ENCODE peak calls at places on chromosomes 7 and 10, in eight cellular contexts. One of them, this sample, is unnamed.

GRCh38 chr10:79260803-79261740 is 86.2 kb upstream of the PPIF start:
- DNase-seq in WTC11: peak; percentile 38
- DNase-seq in GM10248: no peak
- DNase-seq in retinal pigment epithelial cell: no peak
- DNase-seq in lower lobe of right lung: no peak
- DNase-seq in neural crest cell: no peak
- DNase-seq in GM20000: no peak
- DNase-seq in cardiac muscle cell: peak; percentile 50
- DNase-seq in this sample: no peak

GRCh38 chr10:52436664-52437063 is 122.6 kb downstream of the DKK1 start:
- DNase-seq in WTC11: no peak
- DNase-seq in GM10248: no peak
- DNase-seq in retinal pigment epithelial cell: no peak
- DNase-seq in lower lobe of right lung: no peak
- DNase-seq in neural crest cell: no peak
- DNase-seq in GM20000: no peak
- DNase-seq in cardiac muscle cell: no peak
- DNase-seq in this sample: peak; percentile 56

GRCh38 chr7:2517004-2517403 is 2.6 kb upstream of the LFNG start:
- DNase-seq in WTC11: no peak
- DNase-seq in GM10248: no peak
- DNase-seq in retinal pigment epithelial cell: no peak
- DNase-seq in lower lobe of right lung: no peak
- DNase-seq in neural crest cell: no peak
- DNase-seq in GM20000: no peak
- DNase-seq in cardiac muscle cell: peak; percentile 85
- DNase-seq in this sample: peak; percentile 65

GRCh38 chr10:50861370-50861769 is 24.1 kb downstream of the A1CF start:
- DNase-seq in WTC11: no peak
- DNase-seq in GM10248: no peak
- DNase-seq in retinal pigment epithelial cell: no peak
- DNase-seq in lower lobe of right lung: no peak
- DNase-seq in neural crest cell: no peak
- DNase-seq in GM20000: no peak
- DNase-seq in cardiac muscle cell: no peak
- DNase-seq in this sample: no peak

GRCh38 chr7:76338298-76339084 is 20.3 kb downstream of the YWHAG start:
- DNase-seq in WTC11: no peak
- DNase-seq in GM10248: no peak
- DNase-seq in retinal pigment epithelial cell: peak; percentile 38
- DNase-seq in lower lobe of right lung: no peak
- DNase-seq in neural crest cell: no peak
- DNase-seq in GM20000: no peak
- DNase-seq in cardiac muscle cell: no peak
- DNase-seq in this sample: no peak

GRCh38 chr10:176677-177076 is 41.4 kb downstream of the ZMYND11 start:
- DNase-seq in WTC11: no peak
- DNase-seq in GM10248: no peak
- DNase-seq in retinal pigment epithelial cell: no peak
- DNase-seq in lower lobe of right lung: no peak
- DNase-seq in neural crest cell: no peak
- DNase-seq in GM20000: no peak
- DNase-seq in cardiac muscle cell: no peak
- DNase-seq in this sample: no peak

GRCh38 chr10:21517983-21518628 is 7.4 kb downstream of the SKIDA1 start:
- DNase-seq in WTC11: no peak
- DNase-seq in GM10248: no peak
- DNase-seq in retinal pigment epithelial cell: no peak
- DNase-seq in lower lobe of right lung: no peak
- DNase-seq in neural crest cell: no peak
- DNase-seq in GM20000: peak; percentile 28
- DNase-seq in cardiac muscle cell: no peak
- DNase-seq in this sample: no peak

GRCh38 chr10:64738462-64738861 is 1217.3 kb downstream of the REEP3 start:
- DNase-seq in WTC11: no peak
- DNase-seq in GM10248: no peak
- DNase-seq in retinal pigment epithelial cell: no peak
- DNase-seq in lower lobe of right lung: no peak
- DNase-seq in neural crest cell: no peak
- DNase-seq in GM20000: no peak
- DNase-seq in cardiac muscle cell: no peak
- DNase-seq in this sample: no peak

GRCh38 chr7:52616552-52616951 is 418.9 kb upstream of the POM121L12 start:
- DNase-seq in WTC11: no peak
- DNase-seq in GM10248: no peak
- DNase-seq in retinal pigment epithelial cell: no peak
- DNase-seq in lower lobe of right lung: no peak
- DNase-seq in neural crest cell: no peak
- DNase-seq in GM20000: no peak
- DNase-seq in cardiac muscle cell: no peak
- DNase-seq in this sample: no peak

GRCh38 chr10:101529720-101530553 is 58.1 kb downstream of the POLL start:
- DNase-seq in WTC11: no peak
- DNase-seq in GM10248: no peak
- DNase-seq in retinal pigment epithelial cell: no peak
- DNase-seq in lower lobe of right lung: no peak
- DNase-seq in neural crest cell: no peak
- DNase-seq in GM20000: no peak
- DNase-seq in cardiac muscle cell: no peak
- DNase-seq in this sample: no peak

GRCh38 chr10:101525848-101526247 is 62.2 kb downstream of the POLL start:
- DNase-seq in WTC11: no peak
- DNase-seq in GM10248: no peak
- DNase-seq in retinal pigment epithelial cell: no peak
- DNase-seq in lower lobe of right lung: no peak
- DNase-seq in neural crest cell: no peak
- DNase-seq in GM20000: no peak
- DNase-seq in cardiac muscle cell: no peak
- DNase-seq in this sample: no peak

DNA sequence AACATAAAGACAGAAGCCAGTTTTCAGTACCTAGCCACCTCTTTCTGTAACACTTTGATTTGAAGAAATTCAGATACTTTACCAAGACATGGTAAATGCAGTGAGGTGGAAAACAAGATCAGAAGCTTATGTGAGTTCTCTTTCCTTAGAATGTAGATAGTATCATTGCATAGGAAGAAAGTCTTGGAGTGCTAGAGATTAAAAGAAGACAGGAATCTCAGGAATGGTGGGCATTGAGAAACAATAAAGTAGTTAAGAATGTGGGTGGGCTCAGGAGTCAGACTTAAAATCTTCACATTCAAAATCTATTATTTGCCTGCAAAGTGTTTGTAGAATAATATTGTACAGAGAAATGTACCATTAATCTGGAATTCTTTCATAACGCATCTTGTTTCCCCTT is 58.9 kb downstream of the POLL start:
- DNase-seq in WTC11: no peak
- DNase-seq in GM10248: no peak
- DNase-seq in retinal pigment epithelial cell: peak; percentile 45
- DNase-seq in lower lobe of right lung: no peak
- DNase-seq in neural crest cell: no peak
- DNase-seq in GM20000: no peak
- DNase-seq in cardiac muscle cell: peak; percentile 6
- DNase-seq in this sample: no peak
- TF ChIP-seq CTCF in WTC11: no peak
- TF ChIP-seq CTCF in GM10248: no peak
- TF ChIP-seq CTCF in retinal pigment epithelial cell: no peak
- TF ChIP-seq CTCF in lower lobe of right lung: no peak
- TF ChIP-seq CTCF in neural crest cell: no peak
- TF ChIP-seq CTCF in GM20000: no peak
- TF ChIP-seq CTCF in cardiac muscle cell: no peak
- TF ChIP-seq CTCF in this sample: no peak

GRCh38 chr7:69395072-69395714 is 203.1 kb upstream of the AUTS2 start:
- DNase-seq in WTC11: no peak
- DNase-seq in GM10248: no peak
- DNase-seq in retinal pigment epithelial cell: peak; percentile 52
- DNase-seq in lower lobe of right lung: no peak
- DNase-seq in neural crest cell: no peak
- DNase-seq in GM20000: no peak
- DNase-seq in cardiac muscle cell: peak; percentile 94
- DNase-seq in this sample: no peak
- TF ChIP-seq CTCF in WTC11: no peak
- TF ChIP-seq CTCF in GM10248: no peak
- TF ChIP-seq CTCF in retinal pigment epithelial cell: no peak
- TF ChIP-seq CTCF in lower lobe of right lung: no peak
- TF ChIP-seq CTCF in neural crest cell: no peak
- TF ChIP-seq CTCF in GM20000: no peak
- TF ChIP-seq CTCF in cardiac muscle cell: no peak
- TF ChIP-seq CTCF in this sample: no peak

GRCh38 chr7:73696372-73696771 is 13.0 kb downstream of the BUD23 start:
- DNase-seq in WTC11: no peak
- DNase-seq in GM10248: no peak
- DNase-seq in retinal pigment epithelial cell: no peak
- DNase-seq in lower lobe of right lung: no peak
- DNase-seq in neural crest cell: no peak
- DNase-seq in GM20000: no peak
- DNase-seq in cardiac muscle cell: no peak
- DNase-seq in this sample: no peak
- TF ChIP-seq CTCF in WTC11: no peak
- TF ChIP-seq CTCF in GM10248: no peak
- TF ChIP-seq CTCF in retinal pigment epithelial cell: no peak
- TF ChIP-seq CTCF in lower lobe of right lung: no peak
- TF ChIP-seq CTCF in neural crest cell: no peak
- TF ChIP-seq CTCF in GM20000: no peak
- TF ChIP-seq CTCF in cardiac muscle cell: no peak
- TF ChIP-seq CTCF in this sample: no peak

GRCh38 chr10:101482568-101482967 is 105.5 kb downstream of the POLL start:
- DNase-seq in WTC11: no peak
- DNase-seq in GM10248: no peak
- DNase-seq in retinal pigment epithelial cell: no peak
- DNase-seq in lower lobe of right lung: no peak
- DNase-seq in neural crest cell: no peak
- DNase-seq in GM20000: no peak
- DNase-seq in cardiac muscle cell: no peak
- DNase-seq in this sample: no peak
- TF ChIP-seq CTCF in WTC11: no peak
- TF ChIP-seq CTCF in GM10248: no peak
- TF ChIP-seq CTCF in retinal pigment epithelial cell: no peak
- TF ChIP-seq CTCF in lower lobe of right lung: no peak
- TF ChIP-seq CTCF in neural crest cell: no peak
- TF ChIP-seq CTCF in GM20000: no peak
- TF ChIP-seq CTCF in cardiac muscle cell: no peak
- TF ChIP-seq CTCF in this sample: no peak

GRCh38 chr10:123375738-123376137 is 221.5 kb downstream of the BUB3 start:
- DNase-seq in WTC11: no peak
- DNase-seq in GM10248: no peak
- DNase-seq in retinal pigment epithelial cell: no peak
- DNase-seq in lower lobe of right lung: no peak
- DNase-seq in neural crest cell: no peak
- DNase-seq in GM20000: no peak
- DNase-seq in cardiac muscle cell: no peak
- DNase-seq in this sample: no peak
- TF ChIP-seq CTCF in WTC11: no peak
- TF ChIP-seq CTCF in GM10248: no peak
- TF ChIP-seq CTCF in retinal pigment epithelial cell: no peak
- TF ChIP-seq CTCF in lower lobe of right lung: no peak
- TF ChIP-seq CTCF in neural crest cell: no peak
- TF ChIP-seq CTCF in GM20000: no peak
- TF ChIP-seq CTCF in cardiac muscle cell: no peak
- TF ChIP-seq CTCF in this sample: no peak

GRCh38 chr7:5426226-5426475 is 2.5 kb upstream of the TNRC18 start:
- DNase-seq in WTC11: no peak
- DNase-seq in GM10248: no peak
- DNase-seq in retinal pigment epithelial cell: no peak
- DNase-seq in lower lobe of right lung: no peak
- DNase-seq in neural crest cell: no peak
- DNase-seq in GM20000: no peak
- DNase-seq in cardiac muscle cell: no peak
- DNase-seq in this sample: no peak

GRCh38 chr7:5423844-5424688 is 432 bp upstream of the TNRC18 start:
- DNase-seq in WTC11: peak; percentile 94
- DNase-seq in GM10248: peak; percentile 78
- DNase-seq in retinal pigment epithelial cell: peak; percentile 95
- DNase-seq in lower lobe of right lung: peak; percentile 95
- DNase-seq in neural crest cell: peak; percentile 88
- DNase-seq in GM20000: peak; percentile 91
- DNase-seq in cardiac muscle cell: peak; percentile 100
- DNase-seq in this sample: peak; percentile 99

GRCh38 chr7:5423272-5423843 is at the start of gene TNRC18:
- DNase-seq in WTC11: peak; percentile 63
- DNase-seq in GM10248: no peak
- DNase-seq in retinal pigment epithelial cell: no peak
- DNase-seq in lower lobe of right lung: peak; percentile 62
- DNase-seq in neural crest cell: peak; percentile 55
- DNase-seq in GM20000: peak; percentile 68
- DNase-seq in cardiac muscle cell: no peak
- DNase-seq in this sample: no peak

GRCh38 chr7:5425507-5426225 is 2.0 kb upstream of the TNRC18 start:
- DNase-seq in WTC11: peak; percentile 59
- DNase-seq in GM10248: no peak
- DNase-seq in retinal pigment epithelial cell: no peak
- DNase-seq in lower lobe of right lung: peak; percentile 86
- DNase-seq in neural crest cell: peak; percentile 61
- DNase-seq in GM20000: peak; percentile 49
- DNase-seq in cardiac muscle cell: peak; percentile 91
- DNase-seq in this sample: no peak

GRCh38 chr7:5424689-5425506 is 1.3 kb upstream of the TNRC18 start:
- DNase-seq in WTC11: no peak
- DNase-seq in GM10248: no peak
- DNase-seq in retinal pigment epithelial cell: no peak
- DNase-seq in lower lobe of right lung: peak; percentile 72
- DNase-seq in neural crest cell: peak; percentile 30
- DNase-seq in GM20000: peak; percentile 44
- DNase-seq in cardiac muscle cell: peak; percentile 70
- DNase-seq in this sample: no peak
- TF ChIP-seq CTCF in WTC11: no peak
- TF ChIP-seq CTCF in GM10248: no peak
- TF ChIP-seq CTCF in retinal pigment epithelial cell: no peak
- TF ChIP-seq CTCF in lower lobe of right lung: no peak
- TF ChIP-seq CTCF in neural crest cell: peak; percentile 16
- TF ChIP-seq CTCF in GM20000: no peak
- TF ChIP-seq CTCF in cardiac muscle cell: no peak
- TF ChIP-seq CTCF in this sample: no peak

GRCh38 chr7:5501465-5501864 is 77.8 kb upstream of the TNRC18 start:
- DNase-seq in WTC11: no peak
- DNase-seq in GM10248: no peak
- DNase-seq in retinal pigment epithelial cell: no peak
- DNase-seq in lower lobe of right lung: no peak
- DNase-seq in neural crest cell: no peak
- DNase-seq in GM20000: no peak
- DNase-seq in cardiac muscle cell: no peak
- DNase-seq in this sample: no peak
- TF ChIP-seq CTCF in WTC11: no peak
- TF ChIP-seq CTCF in GM10248: no peak
- TF ChIP-seq CTCF in retinal pigment epithelial cell: no peak
- TF ChIP-seq CTCF in lower lobe of right lung: no peak
- TF ChIP-seq CTCF in neural crest cell: no peak
- TF ChIP-seq CTCF in GM20000: no peak
- TF ChIP-seq CTCF in cardiac muscle cell: no peak
- TF ChIP-seq CTCF in this sample: no peak

GRCh38 chr10:125212150-125212809 is 51.9 kb upstream of the CTBP2 start:
- DNase-seq in WTC11: no peak
- DNase-seq in GM10248: no peak
- DNase-seq in retinal pigment epithelial cell: no peak
- DNase-seq in lower lobe of right lung: no peak
- DNase-seq in neural crest cell: no peak
- DNase-seq in GM20000: no peak
- DNase-seq in cardiac muscle cell: no peak
- DNase-seq in this sample: no peak
- TF ChIP-seq CTCF in WTC11: no peak
- TF ChIP-seq CTCF in GM10248: no peak
- TF ChIP-seq CTCF in retinal pigment epithelial cell: no peak
- TF ChIP-seq CTCF in lower lobe of right lung: no peak
- TF ChIP-seq CTCF in neural crest cell: no peak
- TF ChIP-seq CTCF in GM20000: no peak
- TF ChIP-seq CTCF in cardiac muscle cell: no peak
- TF ChIP-seq CTCF in this sample: no peak